ENCODE peak calls at places on chromosome 6, in five cellular contexts. C is A673, R is psoas muscle, P is neuronal stem cell, T is retinal pigment epithelial cell. D is an unnamed sample.

GRCh38 chr6:170011233-170012142 is 260.1 kb downstream of the ERMARD start:
- DNase-seq in R (no peak), P (no peak), T (no peak), C (no peak), D (peak; percentile 11)

GRCh38 chr6:138765896-138766487 is 7.6 kb upstream of the CCDC28A start:
- DNase-seq in R (no peak), T (no peak), C (peak; percentile 61), P (no peak), D (peak; percentile 47)

GRCh38 chr6:136087986-136088385 is 162.1 kb downstream of the MTFR2 start:
- DNase-seq in C (no peak), P (no peak), T (no peak), R (no peak), D (no peak)

GRCh38 chr6:133408543-133408942 is 167.4 kb downstream of the EYA4 start:
- DNase-seq in T (no peak), R (no peak), C (no peak), P (no peak), D (no peak)

GRCh38 chr6:49911252-49911651 is 44.9 kb upstream of the CRISP1 start:
- DNase-seq in T (no peak), P (no peak), R (no peak), C (no peak), D (no peak)

GRCh38 chr6:71489736-71490135 is 201.1 kb downstream of the OGFRL1 start:
- DNase-seq in R (no peak), C (peak; percentile 53), T (peak; percentile 94), P (no peak), D (no peak)

GRCh38 chr6:75907444-75907843 is 158.4 kb downstream of the MYO6 start:
- DNase-seq in P (no peak), C (no peak), R (no peak), T (no peak), D (no peak)

GRCh38 chr6:130760006-130760405 is 67.2 kb upstream of the SMLR1 start:
- DNase-seq in P (peak; percentile 20), C (peak; percentile 72), T (no peak), R (no peak), D (peak; percentile 66)

GRCh38 chr6:39819676-39820075 is 27.5 kb downstream of the DAAM2 start:
- DNase-seq in C (no peak), R (no peak), T (no peak), P (no peak), D (no peak)

GRCh38 chr6:105943514-105943913 is 142.6 kb upstream of the PRDM1 start:
- DNase-seq in P (no peak), C (no peak), R (no peak), T (no peak), D (no peak)

GRCh38 chr6:33073431-33073871 is at the start of gene HLA-DPA1:
- DNase-seq in P (no peak), R (no peak), C (no peak), T (no peak), D (no peak)

GRCh38 chr6:154567695-154568220 is 57.3 kb upstream of the CNKSR3 start:
- DNase-seq in C (no peak), P (no peak), R (no peak), T (no peak), D (no peak)

DNA sequence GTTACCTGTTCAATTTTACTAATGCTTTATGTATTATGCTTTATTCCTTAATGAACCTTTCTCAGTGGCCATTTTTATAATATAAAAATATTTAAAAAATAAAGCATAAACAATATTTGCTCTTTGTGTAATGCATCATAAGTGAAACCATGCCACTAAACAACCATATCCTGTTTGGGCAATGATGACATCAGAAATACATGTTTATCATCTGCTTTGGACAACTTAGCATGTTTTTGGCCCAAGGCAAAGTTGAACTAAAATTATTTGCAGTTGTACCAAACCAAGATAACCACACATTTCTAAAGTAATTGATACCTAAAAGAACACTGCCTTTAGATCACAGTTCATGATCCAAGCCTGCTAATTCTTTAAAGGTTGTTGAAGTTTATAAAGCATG is 325.7 kb upstream of the RUNX2 start:
- DNase-seq in T (no peak), R (no peak), C (no peak), P (no peak), D (no peak)
- H3K4me3 ChIP-seq in T (no peak overlapping the region), R (no peak overlapping the region), C (no peak overlapping the region), P (no peak overlapping the region), D (no peak overlapping the region)

GRCh38 chr6:83071707-83072106 is 4.2 kb downstream of the DOP1A start:
- DNase-seq in T (no peak), P (no peak), R (no peak), C (no peak), D (no peak)
- H3K4me3 ChIP-seq in T (no peak overlapping the region), P (no peak overlapping the region), R (no peak overlapping the region), C (no peak overlapping the region), D (no peak overlapping the region)

GRCh38 chr6:43331876-43332275 is 23.2 kb upstream of the CRIP3 start:
- DNase-seq in T (no peak), R (no peak), P (no peak), C (no peak), D (no peak)
- H3K4me3 ChIP-seq in T (no peak overlapping the region), R (no peak overlapping the region), P (no peak overlapping the region), C (no peak overlapping the region), D (no peak overlapping the region)

GRCh38 chr6:107493158-107494057 is 3.5 kb downstream of the SOBP start:
- DNase-seq in P (peak; percentile 48), C (no peak), T (peak; percentile 18), R (peak; percentile 28), D (peak; percentile 85)
- H3K4me3 ChIP-seq in P (no peak overlapping the region), C (no peak overlapping the region), T (peak overlapping the region; percentile 16), R (peak overlapping the region; percentile 77), D (peak overlapping the region; percentile 86)

GRCh38 chr6:100392423-100392822 is 72.3 kb downstream of the SIM1 start:
- DNase-seq in P (no peak), T (no peak), R (no peak), C (no peak), D (no peak)
- H3K4me3 ChIP-seq in P (no peak overlapping the region), T (no peak overlapping the region), R (no peak overlapping the region), C (no peak overlapping the region), D (no peak overlapping the region)

GRCh38 chr6:84769247-84769646 is 4.8 kb upstream of the TBX18 start:
- DNase-seq in R (no peak), C (peak; percentile 12), P (no peak), T (no peak), D (no peak)
- H3K4me3 ChIP-seq in R (no peak overlapping the region), C (peak overlapping the region; percentile 43), P (no peak overlapping the region), T (no peak overlapping the region), D (no peak overlapping the region)

D was measured in neural progenitor cell.